ENCODE peak calls at places on chromosome 20, in five cellular contexts. K is hypothalamus, W is foreskin fibroblast, F is T-helper 1 cell, U is endothelial cell. R is an unnamed sample.

GRCh38 chr20:50318709-50319108 is 128.1 kb downstream of the CEBPB start:
- DNase-seq in K (no peak), W (no peak), F (no peak), U (no peak), R (no peak)

GRCh38 chr20:38337561-38338140 is 8.6 kb upstream of the LBP start:
- DNase-seq in K (no peak), W (peak; percentile 17), F (no peak), U (peak; percentile 67), R (peak; percentile 54)

GRCh38 chr20:54219751-54220426 is 12.0 kb downstream of the PFDN4 start:
- DNase-seq in K (no peak), W (peak; percentile 78), F (no peak), U (no peak), R (no peak)

GRCh38 chr20:62354811-62355341 is 12.2 kb downstream of the LAMA5 start:
- DNase-seq in K (no peak), W (no peak), F (no peak), U (no peak), R (no peak)

GRCh38 chr20:836188-836587 is 2.7 kb downstream of the FAM110A start:
- DNase-seq in K (no peak), W (no peak), F (no peak), U (no peak), R (no peak)

GRCh38 chr20:32518593-32519366 is 66.4 kb downstream of the NOL4L start:
- DNase-seq in K (no peak), W (no peak), F (no peak), U (no peak), R (no peak)

GRCh38 chr20:63978319-63979220 is 872 bp downstream of the SAMD10 start:
- DNase-seq in K (no peak), W (peak; percentile 70), F (peak; percentile 75), U (peak; percentile 66), R (peak; percentile 36)

GRCh38 chr20:11064946-11065345 is 391.1 kb upstream of the JAG1 start:
- DNase-seq in K (no peak), W (no peak), F (no peak), U (no peak), R (no peak)

GRCh38 chr20:42775866-42776265 is 413.8 kb downstream of the PTPRT start:
- DNase-seq in K (no peak), W (no peak), F (no peak), U (no peak), R (peak; percentile 63)

GRCh38 chr20:47493175-47493953 is 8.3 kb upstream of the NCOA3 start:
- DNase-seq in K (no peak), W (peak; percentile 93), F (peak; percentile 67), U (no peak), R (peak; percentile 71)

GRCh38 chr20:8744228-8744844 is 324.6 kb upstream of the PLCB4 start:
- DNase-seq in K (no peak), W (peak; percentile 74), F (no peak), U (no peak), R (no peak)

GRCh38 chr20:10715035-10715434 is 41.2 kb upstream of the JAG1 start:
- DNase-seq in K (no peak), W (peak; percentile 73), F (no peak), U (no peak), R (no peak)

GRCh38 chr20:45938727-45939438 is 4.4 kb downstream of the PCIF1 start:
- DNase-seq in K (no peak), W (no peak), F (no peak), U (no peak), R (no peak)

GRCh38 chr20:50369225-50370035 is 140.8 kb upstream of the PTPN1 start:
- DNase-seq in K (no peak), W (no peak), F (no peak), U (no peak), R (no peak)

GRCh38 chr20:38870733-38871559 is 55.3 kb upstream of the FAM83D start:
- DNase-seq in K (no peak), W (no peak), F (peak; percentile 19), U (no peak), R (no peak)

GRCh38 chr20:4230651-4231050 is 215.3 kb upstream of the RNF24 start:
- DNase-seq in K (no peak), W (no peak), F (no peak), U (no peak), R (no peak)

GRCh38 chr20:29756664-29757063 is 1500.8 kb upstream of the DEFB115 start:
- DNase-seq in K (no peak), W (no peak), F (no peak), U (no peak), R (no peak)

GRCh38 chr20:51985013-51985415 is 182.7 kb upstream of the SALL4 start:
- DNase-seq in K (no peak), W (peak; percentile 94), F (no peak), U (no peak), R (no peak)

GRCh38 chr20:41179961-41180360 is 42.6 kb downstream of the PLCG1 start:
- DNase-seq in K (no peak), W (no peak), F (no peak), U (no peak), R (no peak)

GRCh38 chr20:58449703-58450138 is 60.7 kb downstream of the VAPB start:
- DNase-seq in K (no peak), W (no peak), F (no peak), U (no peak), R (no peak)

GRCh38 chr20:44809380-44810060 is 826 bp downstream of the RIMS4 start:
- DNase-seq in K (no peak), W (no peak), F (no peak), U (no peak), R (no peak)

GRCh38 chr20:48563191-48563884 is 264.5 kb downstream of the PREX1 start:
- DNase-seq in K (no peak), W (no peak), F (no peak), U (no peak), R (no peak)

GRCh38 chr20:2742431-2742830 is 49.9 kb downstream of the EBF4 start:
- DNase-seq in K (no peak), W (no peak), F (no peak), U (no peak), R (no peak)

GRCh38 chr20:62303327-62304226 is 780 bp downstream of the ADRM1 start:
- DNase-seq in K (no peak), W (peak; percentile 43), F (peak; percentile 33), U (no peak), R (peak; percentile 68)

GRCh38 chr20:3911956-3912355 is 22.8 kb downstream of the PANK2 start:
- DNase-seq in K (no peak), W (no peak), F (no peak), U (no peak), R (no peak)

GRCh38 chr20:326645-327031 is 1.3 kb downstream of the SOX12 start:
- DNase-seq in K (no peak), W (peak; percentile 59), F (peak; percentile 21), U (peak; percentile 57), R (no peak)

GRCh38 chr20:39775110-39775509 is 813.0 kb downstream of the DHX35 start:
- DNase-seq in K (no peak), W (peak; percentile 77), F (no peak), U (no peak), R (no peak)

GRCh38 chr20:23582293-23582692 is 14.0 kb upstream of the CST9L start:
- DNase-seq in K (no peak), W (no peak), F (no peak), U (no peak), R (no peak)

GRCh38 chr20:8124639-8125038 is 7.4 kb upstream of the PLCB1 start:
- DNase-seq in K (no peak), W (no peak), F (no peak), U (no peak), R (no peak)

GRCh38 chr20:49450281-49450707 is 32.2 kb downstream of the KCNB1 start:
- DNase-seq in K (no peak), W (peak; percentile 10), F (no peak), U (no peak), R (no peak)

GRCh38 chr20:59214083-59214482 is 50.5 kb downstream of the ZNF831 start:
- DNase-seq in K (no peak), W (no peak), F (no peak), U (no peak), R (no peak)

GRCh38 chr20:59988141-59988540 is 29.9 kb downstream of the CDH26 start:
- DNase-seq in K (no peak), W (peak; percentile 18), F (no peak), U (no peak), R (no peak)

GRCh38 chr20:1881240-1881835 is 13.9 kb upstream of the SIRPA start:
- DNase-seq in K (no peak), W (no peak), F (no peak), U (no peak), R (no peak)

GRCh38 chr20:34024733-34025351 is 31.1 kb downstream of the RALY start:
- DNase-seq in K (no peak), W (no peak), F (no peak), U (no peak), R (no peak)

GRCh38 chr20:32251470-32251869 is 26.0 kb upstream of the KIF3B start:
- DNase-seq in K (no peak), W (no peak), F (no peak), U (no peak), R (no peak)

GRCh38 chr20:44572551-44573500 is 9.6 kb upstream of the PKIG start:
- DNase-seq in K (no peak), W (peak; percentile 94), F (no peak), U (no peak), R (no peak)

GRCh38 chr20:58515240-58516212 is at the start of gene APCDD1L:
- DNase-seq in K (no peak), W (peak; percentile 60), F (no peak), U (no peak), R (no peak)

GRCh38 chr20:61936701-61937131 is 129.0 kb downstream of the TAF4 start:
- DNase-seq in K (no peak), W (no peak), F (no peak), U (no peak), R (no peak)

GRCh38 chr20:33493076-33493766 is 3.3 kb downstream of the CBFA2T2 start:
- DNase-seq in K (no peak), W (no peak), F (no peak), U (no peak), R (no peak)

R was measured in D341Med.